ENCODE peak calls at places on chromosomes 3 and 15, in seven cellular contexts. U, T, N, M, V, G and P are unnamed samples.
A peak's percentile ranks its signal among the peaks of the same experiment; 100 is the strongest.

GRCh38 chr3:182896553-182896952 is 83.8 kb downstream of the DCUN1D1 start:
- DNase-seq in U (no peak), T (no peak), N (no peak), M (no peak), V (no peak), G (no peak), P (no peak)

GRCh38 chr3:151330899-151331298 is 1.6 kb upstream of the P2RY13 start:
- DNase-seq in U (no peak), T (no peak), N (no peak), M (no peak), V (no peak), G (no peak), P (no peak)

GRCh38 chr3:23629181-23629893 is 176.4 kb upstream of the UBE2E1 start:
- DNase-seq in U (no peak), T (no peak), N (no peak), M (peak; percentile 62), V (peak; percentile 66), G (no peak), P (no peak)

GRCh38 chr15:78033864-78034263 is 43.6 kb downstream of the TBC1D2B start:
- DNase-seq in U (no peak), T (no peak), N (no peak), M (no peak), V (no peak), G (no peak), P (no peak)

GRCh38 chr3:126522363-126522788 is 1.6 kb upstream of the CHST13 start:
- DNase-seq in U (peak; percentile 27), T (peak; percentile 52), N (no peak), M (peak; percentile 41), V (no peak), G (peak; percentile 36), P (peak; percentile 50)

GRCh38 chr3:18735013-18735412 is 309.9 kb upstream of the SATB1 start:
- DNase-seq in U (no peak), T (no peak), N (no peak), M (no peak), V (no peak), G (no peak), P (no peak)

GRCh38 chr15:40755821-40756220 is 767 bp upstream of the RMDN3 start:
- DNase-seq in U (no peak), T (no peak), N (no peak), M (no peak), V (no peak), G (no peak), P (no peak)

GRCh38 chr15:95259513-95259912 is 1028.2 kb downstream of the MCTP2 start:
- DNase-seq in U (peak; percentile 39), T (peak; percentile 72), N (peak; percentile 7), M (peak; percentile 81), V (no peak), G (peak; percentile 52), P (peak; percentile 65)

GRCh38 chr3:34864011-34864410 is 775.3 kb upstream of the ARPP21 start:
- DNase-seq in U (no peak), T (no peak), N (no peak), M (no peak), V (no peak), G (no peak), P (no peak)

GRCh38 chr15:25186411-25186810 is 231.6 kb downstream of the SNRPN start:
- DNase-seq in U (no peak), T (no peak), N (no peak), M (no peak), V (no peak), G (no peak), P (no peak)

GRCh38 chr3:195897853-195898415 is 10.4 kb downstream of the TNK2 start:
- DNase-seq in U (no peak), T (no peak), N (no peak), M (no peak), V (no peak), G (no peak), P (no peak)

GRCh38 chr3:195903950-195904290 is 4.4 kb downstream of the TNK2 start:
- DNase-seq in U (no peak), T (no peak), N (no peak), M (no peak), V (no peak), G (no peak), P (no peak)

GRCh38 chr3:195897081-195897852 is 11.1 kb downstream of the TNK2 start:
- DNase-seq in U (no peak), T (peak; percentile 64), N (no peak), M (peak; percentile 30), V (no peak), G (no peak), P (no peak)

GRCh38 chr3:195899701-195900425 is 8.5 kb downstream of the TNK2 start:
- DNase-seq in U (no peak), T (no peak), N (no peak), M (no peak), V (no peak), G (no peak), P (no peak)

GRCh38 chr3:195900426-195901355 is 7.7 kb downstream of the TNK2 start:
- DNase-seq in U (no peak), T (no peak), N (no peak), M (no peak), V (no peak), G (peak; percentile 49), P (peak; percentile 55)
- TF ChIP-seq POLR2A in U (no peak), T (no peak), N (no peak), M (no peak), V (peak; percentile 63), G (peak; percentile 84), P (no peak)

GRCh38 chr3:177777699-177778098 is 580.4 kb upstream of the TBL1XR1 start:
- DNase-seq in U (peak; percentile 43), T (peak; percentile 18), N (no peak), M (peak; percentile 31), V (no peak), G (no peak), P (peak; percentile 29)
- TF ChIP-seq CTCF in U (no peak), T (peak; percentile 30), N (peak; percentile 73), M (peak; percentile 16), V (peak; percentile 25), G (peak; percentile 48), P (peak; percentile 57)

GRCh38 chr15:66293419-66294156 is at the start of gene DIS3L:
- DNase-seq in U (peak; percentile 25), T (peak; percentile 51), N (no peak), M (peak; percentile 82), V (no peak), G (peak; percentile 18), P (peak; percentile 72)

GRCh38 chr15:66292261-66293084 is 895 bp upstream of the DIS3L start:
- DNase-seq in U (no peak), T (no peak), N (no peak), M (no peak), V (no peak), G (no peak), P (no peak)

GRCh38 chr15:66291816-66292215 is 1.6 kb upstream of the DIS3L start:
- DNase-seq in U (no peak), T (no peak), N (no peak), M (no peak), V (no peak), G (no peak), P (no peak)

GRCh38 chr15:66294157-66294931 is 976 bp downstream of the DIS3L start:
- DNase-seq in U (no peak), T (peak; percentile 16), N (no peak), M (peak; percentile 65), V (no peak), G (no peak), P (no peak)

DNA sequence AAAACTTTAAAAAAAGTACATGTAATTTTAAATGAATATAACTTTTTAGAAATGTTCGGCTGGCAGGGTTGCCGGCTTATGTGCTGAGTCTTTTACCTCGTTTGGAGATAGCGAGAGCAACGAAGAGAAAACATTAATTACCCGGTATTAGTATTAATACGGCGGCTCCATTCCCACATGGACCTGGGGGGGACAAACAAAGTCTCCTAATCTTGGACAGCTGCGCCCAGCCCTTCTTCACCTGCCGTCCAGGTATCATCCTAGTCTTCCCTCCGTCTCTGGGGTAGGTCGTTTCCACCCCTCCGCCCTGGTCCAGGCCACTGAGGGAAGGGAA is 316 bp upstream of the DIS3L start:
- DNase-seq in U (no peak), T (no peak), N (no peak), M (no peak), V (no peak), G (no peak), P (no peak)
- TF ChIP-seq POLR2A in U (no peak), T (no peak), N (no peak), M (no peak), V (no peak), G (no peak), P (no peak)

DNA sequence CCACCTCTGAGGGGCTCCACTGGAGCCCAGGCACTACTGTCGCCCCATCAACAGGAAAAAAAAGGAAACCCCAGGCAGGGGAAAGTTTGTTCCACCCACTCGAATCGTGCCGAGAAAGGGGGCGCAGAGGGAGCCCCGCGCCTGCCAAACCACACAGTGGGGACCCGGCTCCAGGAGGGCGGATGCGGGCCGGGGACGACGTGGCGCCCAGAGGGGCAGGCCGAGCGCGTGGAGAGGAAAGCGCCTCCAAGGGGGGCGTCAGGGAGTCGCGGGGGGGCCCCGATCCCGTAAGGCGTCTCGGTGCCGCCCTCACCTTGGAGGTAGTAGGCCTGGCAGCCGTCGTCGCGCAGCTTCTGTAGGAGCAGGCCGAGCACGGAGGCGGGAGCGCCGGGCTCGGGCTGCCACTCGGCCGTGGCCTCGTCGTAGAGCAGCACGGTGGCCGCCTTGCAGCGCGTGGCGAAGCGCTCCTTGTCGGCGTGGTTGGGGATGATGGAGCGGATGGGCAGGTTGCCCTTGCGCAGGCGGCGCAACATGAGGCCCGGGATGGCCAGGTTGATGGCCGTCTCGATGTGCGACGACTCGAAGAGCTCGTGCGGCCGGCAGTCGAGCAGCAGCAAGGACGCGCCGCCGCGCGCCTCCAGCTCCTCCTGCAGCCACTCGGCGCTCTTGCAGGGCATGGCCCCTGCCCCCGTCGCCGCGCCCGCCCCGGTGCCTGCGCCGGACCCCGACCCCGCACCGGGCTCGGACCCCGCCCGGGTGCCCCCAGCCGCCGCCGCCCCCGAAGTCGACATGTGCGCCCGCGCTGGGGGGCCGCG is 627 bp downstream of the DUSP7 start:
- DNase-seq in U (no peak), T (peak; percentile 53), N (no peak), M (peak; percentile 74), V (no peak), G (no peak), P (peak; percentile 61)
- TF ChIP-seq CTCF in U (no peak), T (no peak), N (peak; percentile 31), M (peak; percentile 13), V (peak; percentile 33), G (peak; percentile 39), P (no peak)

DNA sequence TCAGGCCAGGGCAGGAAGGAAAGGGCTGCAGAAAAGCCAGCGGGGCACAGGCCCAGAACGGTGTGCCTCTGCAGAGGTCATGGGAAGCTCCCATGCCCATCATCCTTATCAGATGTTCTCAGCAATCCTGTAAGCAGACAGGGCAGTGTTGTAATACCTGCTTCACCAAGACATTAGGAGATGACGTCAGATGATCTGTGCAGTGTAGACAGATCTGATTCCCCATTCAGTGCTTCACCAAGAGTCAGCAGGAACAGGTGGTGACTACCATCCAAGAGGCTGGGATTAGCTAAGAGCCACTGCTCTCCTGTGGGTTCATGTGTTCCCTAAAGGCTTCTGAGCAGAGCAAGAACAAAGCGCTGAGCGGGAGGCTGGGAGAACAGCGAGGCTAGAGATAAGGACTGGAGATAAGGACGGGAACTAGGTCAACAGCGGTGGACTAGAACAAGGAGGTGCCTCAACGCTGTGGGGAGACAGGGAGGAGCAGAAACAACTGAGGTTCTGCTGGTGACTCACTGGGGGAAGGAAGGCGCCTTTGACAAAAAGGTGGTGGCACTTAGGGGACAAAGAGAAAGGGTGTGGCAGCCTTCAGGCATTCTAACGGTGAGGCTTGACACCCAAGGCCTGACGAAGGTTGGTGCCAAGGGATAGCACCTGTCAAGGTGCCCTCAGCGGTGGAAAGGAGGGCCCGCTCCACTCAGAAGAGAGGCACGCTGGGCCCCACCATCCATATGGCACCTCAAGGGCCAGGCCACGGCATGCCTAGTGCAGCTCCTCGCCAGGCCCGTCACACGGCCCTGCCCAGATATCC is 28.4 kb downstream of the CCDC12 start:
- DNase-seq in U (peak; percentile 71), T (no peak), N (no peak), M (peak; percentile 89), V (no peak), G (no peak), P (peak; percentile 60)
- TF ChIP-seq POLR2A in U (no peak), T (no peak), N (no peak), M (no peak), V (no peak), G (no peak), P (no peak)